ENCODE peak calls at places on chromosomes 11 and 22, in eight cellular contexts. Q, J, P, T, O, L, N and H are unnamed samples.

GRCh38 chr22:30566125-30566524 is 8.3 kb downstream of the GAL3ST1 start:
- DNase-seq in Q (no peak), J (no peak), P (no peak), T (no peak), O (no peak), L (no peak), N (no peak), H (peak; percentile 46)

GRCh38 chr11:66316849-66317251 is at the start of gene CD248:
- DNase-seq in Q (no peak), J (no peak), P (no peak), T (no peak), O (no peak), L (no peak), N (peak; percentile 81), H (no peak)

GRCh38 chr11:117230981-117231636 is 764 bp downstream of the PCSK7 start:
- DNase-seq in Q (no peak), J (peak; percentile 23), P (no peak), T (peak; percentile 12), O (no peak), L (no peak), N (peak; percentile 44), H (no peak)

GRCh38 chr11:95228081-95228859 is 2.7 kb downstream of the SESN3 start:
- DNase-seq in Q (no peak), J (no peak), P (no peak), T (no peak), O (no peak), L (no peak), N (peak; percentile 60), H (no peak)

GRCh38 chr11:2092956-2093412 is 46.2 kb downstream of the IGF2 start:
- DNase-seq in Q (peak; percentile 78), J (peak; percentile 35), P (peak; percentile 59), T (peak; percentile 57), O (no peak), L (no peak), N (peak; percentile 77), H (no peak)

GRCh38 chr22:34416321-34416900 is 496.1 kb upstream of the LARGE1 start:
- DNase-seq in Q (no peak), J (no peak), P (no peak), T (no peak), O (no peak), L (no peak), N (no peak), H (no peak)

GRCh38 chr11:100908746-100909145 is 220.9 kb downstream of the PGR start:
- DNase-seq in Q (no peak), J (no peak), P (no peak), T (no peak), O (no peak), L (no peak), N (peak; percentile 58), H (no peak)

GRCh38 chr11:8699903-8700302 is 17.3 kb downstream of the RPL27A start:
- DNase-seq in Q (no peak), J (no peak), P (no peak), T (no peak), O (no peak), L (peak; percentile 22), N (peak; percentile 78), H (no peak)

GRCh38 chr22:44587911-44588310 is 89.9 kb upstream of the RTL6 start:
- DNase-seq in Q (no peak), J (no peak), P (no peak), T (no peak), O (no peak), L (no peak), N (no peak), H (no peak)

GRCh38 chr22:35399114-35399677 is 744 bp upstream of the MCM5 start:
- DNase-seq in Q (peak; percentile 45), J (no peak), P (no peak), T (peak; percentile 43), O (no peak), L (no peak), N (peak; percentile 31), H (no peak)

GRCh38 chr11:85974126-85974525 is 94.8 kb downstream of the PICALM start:
- DNase-seq in Q (no peak), J (no peak), P (no peak), T (no peak), O (no peak), L (no peak), N (peak; percentile 63), H (no peak)

GRCh38 chr11:57131080-57131790 is 50.5 kb upstream of the LRRC55 start:
- DNase-seq in Q (no peak), J (no peak), P (peak; percentile 20), T (no peak), O (no peak), L (peak; percentile 33), N (peak; percentile 55), H (peak; percentile 45)

GRCh38 chr11:71548716-71549151 is 514 bp downstream of the KRTAP5-9 start:
- DNase-seq in Q (no peak), J (no peak), P (no peak), T (no peak), O (no peak), L (no peak), N (no peak), H (no peak)

GRCh38 chr11:121595717-121596156 is 143.0 kb upstream of the SORL1-AS1 start:
- DNase-seq in Q (no peak), J (no peak), P (peak; percentile 90), T (no peak), O (peak; percentile 100), L (no peak), N (peak; percentile 99), H (peak; percentile 8)

GRCh38 chr11:34128824-34129223 is 23.4 kb downstream of the NAT10 start:
- DNase-seq in Q (no peak), J (no peak), P (no peak), T (no peak), O (no peak), L (no peak), N (no peak), H (no peak)

GRCh38 chr11:80532633-80533232 is 1091.9 kb upstream of the TENM4 start:
- DNase-seq in Q (no peak), J (no peak), P (no peak), T (no peak), O (no peak), L (no peak), N (no peak), H (no peak)

GRCh38 chr11:114314096-114314495 is 17.9 kb downstream of the NNMT start:
- DNase-seq in Q (no peak), J (no peak), P (no peak), T (no peak), O (no peak), L (no peak), N (peak; percentile 4), H (no peak)

GRCh38 chr22:20395181-20395896 is 1.4 kb downstream of the ZNF74 start:
- DNase-seq in Q (no peak), J (no peak), P (no peak), T (no peak), O (no peak), L (no peak), N (no peak), H (no peak)

GRCh38 chr11:78277314-78277994 is 88.7 kb downstream of the USP35 start:
- DNase-seq in Q (no peak), J (no peak), P (no peak), T (no peak), O (no peak), L (no peak), N (no peak), H (no peak)

GRCh38 chr11:19744130-19744529 is 31.5 kb downstream of the NAV2 start:
- DNase-seq in Q (no peak), J (no peak), P (no peak), T (no peak), O (no peak), L (no peak), N (no peak), H (no peak)

GRCh38 chr22:38755155-38755910 is 465 bp downstream of the SUN2 start:
- DNase-seq in Q (peak; percentile 38), J (peak; percentile 64), P (peak; percentile 66), T (peak; percentile 70), O (no peak), L (peak; percentile 58), N (peak; percentile 91), H (peak; percentile 64)

GRCh38 chr11:43933608-43934358 is 8.7 kb upstream of the C11orf96 start:
- DNase-seq in Q (no peak), J (no peak), P (no peak), T (no peak), O (no peak), L (no peak), N (peak; percentile 70), H (no peak)

GRCh38 chr22:45777046-45777851 is 105.6 kb downstream of the ATXN10 start:
- DNase-seq in Q (no peak), J (no peak), P (peak; percentile 96), T (no peak), O (no peak), L (no peak), N (peak; percentile 45), H (peak; percentile 52)

GRCh38 chr22:27800250-27801131 is 1.1 kb downstream of the MN1 start:
- DNase-seq in Q (no peak), J (no peak), P (no peak), T (no peak), O (no peak), L (peak; percentile 20), N (peak; percentile 80), H (no peak)

GRCh38 chr11:67351275-67352005 is 1.9 kb downstream of the POLD4 start:
- DNase-seq in Q (peak; percentile 77), J (peak; percentile 85), P (peak; percentile 82), T (peak; percentile 66), O (no peak), L (peak; percentile 44), N (peak; percentile 85), H (peak; percentile 86)

GRCh38 chr11:35083181-35084061 is 55.5 kb upstream of the CD44 start:
- DNase-seq in Q (peak; percentile 86), J (peak; percentile 74), P (no peak), T (peak; percentile 69), O (peak; percentile 100), L (no peak), N (peak; percentile 99), H (peak; percentile 80)

GRCh38 chr11:47989779-47990178 is 9.4 kb downstream of the PTPRJ start:
- DNase-seq in Q (no peak), J (no peak), P (no peak), T (no peak), O (no peak), L (no peak), N (no peak), H (no peak)

GRCh38 chr11:95577716-95578460 is 211.7 kb downstream of the FAM76B start:
- DNase-seq in Q (no peak), J (peak; percentile 77), P (peak; percentile 81), T (no peak), O (no peak), L (no peak), N (peak; percentile 92), H (no peak)

GRCh38 chr11:75934851-75935250 is 119.8 kb downstream of the UVRAG start:
- DNase-seq in Q (no peak), J (no peak), P (no peak), T (no peak), O (no peak), L (no peak), N (no peak), H (no peak)

GRCh38 chr11:61020706-61021235 is 49.3 kb downstream of the CD6 start:
- DNase-seq in Q (no peak), J (no peak), P (no peak), T (no peak), O (no peak), L (no peak), N (no peak), H (no peak)

GRCh38 chr11:33779849-33780528 is 5.7 kb upstream of the FBXO3 start:
- DNase-seq in Q (no peak), J (no peak), P (peak; percentile 64), T (no peak), O (peak; percentile 34), L (no peak), N (peak; percentile 87), H (no peak)

GRCh38 chr11:279040-279965 is 1.1 kb downstream of the NLRP6 start:
- DNase-seq in Q (no peak), J (no peak), P (no peak), T (peak; percentile 9), O (no peak), L (no peak), N (no peak), H (no peak)

GRCh38 chr11:2807801-2808241 is 77.8 kb downstream of the CDKN1C start:
- DNase-seq in Q (no peak), J (no peak), P (no peak), T (no peak), O (no peak), L (no peak), N (no peak), H (no peak)

GRCh38 chr11:8733847-8734246 is 51.3 kb downstream of the RPL27A start:
- DNase-seq in Q (no peak), J (no peak), P (no peak), T (no peak), O (no peak), L (no peak), N (no peak), H (no peak)